ENCODE peak calls at places on chromosome 9, in five cellular contexts. W is left colon; F is activated CD4-positive, alpha-beta memory T cell treated with anti-CD3 and anti-CD28 coated beads, Interleukin-2, amount 10 ng/mL, durations not matched to agents 7 days and 5 days; Y is B cell; K is cardiac fibroblast. B is an unnamed sample.
A peak's percentile ranks its signal among the peaks of the same experiment; 100 is the strongest.

GRCh38 chr9:92725726-92726125 is 38.9 kb downstream of the BICD2 start:
- DNase-seq in Y (no peak), W (no peak), K (no peak), F (peak; percentile 12), B (peak; percentile 44)

GRCh38 chr9:35845824-35846771 is 17.1 kb downstream of the TMEM8B start:
- DNase-seq in F (no peak), Y (no peak), K (no peak), W (no peak), B (no peak)

GRCh38 chr9:95280745-95281144 is 36.8 kb downstream of the FANCC start:
- DNase-seq in K (no peak), W (no peak), Y (no peak), F (no peak), B (no peak)

GRCh38 chr9:16704489-16705111 is 165.9 kb downstream of the BNC2 start:
- DNase-seq in W (peak; percentile 15), K (no peak), F (no peak), Y (no peak), B (no peak)

GRCh38 chr9:137236238-137236935 is 4.7 kb upstream of the TUBB4B start:
- DNase-seq in F (peak; percentile 91), W (peak; percentile 96), K (peak; percentile 79), Y (peak; percentile 99), B (peak; percentile 96)

GRCh38 chr9:108053555-108054061 is 564.0 kb upstream of the KLF4 start:
- DNase-seq in Y (no peak), W (peak; percentile 64), K (peak; percentile 90), F (no peak), B (no peak)

GRCh38 chr9:116549786-116550660 is 137.1 kb upstream of the TRIM32 start:
- DNase-seq in F (no peak), Y (no peak), W (no peak), K (peak; percentile 60), B (no peak)

GRCh38 chr9:113580041-113580953 is 116.8 kb downstream of the RGS3 start:
- DNase-seq in F (peak; percentile 74), K (peak; percentile 59), Y (peak; percentile 82), W (peak; percentile 80), B (peak; percentile 86)

GRCh38 chr9:136152543-136152866 is 33.8 kb upstream of the TMEM250 start:
- DNase-seq in W (no peak), F (no peak), K (no peak), Y (no peak), B (no peak)

GRCh38 chr9:128341435-128341849 is 1.1 kb downstream of the SLC27A4 start:
- DNase-seq in K (peak; percentile 77), W (peak; percentile 81), F (peak; percentile 78), Y (peak; percentile 79), B (peak; percentile 88)

B was measured in activated effector memory CD4-positive, alpha-beta T cell treated with anti-CD3 and anti-CD28 coated beads, Interleukin-2, amount 50 U/mL, for 16 hours.